ENCODE peak calls at places on chromosomes 7 and 10, in six cellular contexts. One of them, this sample, is unnamed.

GRCh38 chr10:66799474-66799873 is 126.4 kb upstream of the LRRTM3 start:
- DNase-seq in Jurkat, Clone E6-1: no peak
- DNase-seq in EH: no peak
- DNase-seq in CD8-positive, alpha-beta memory T cell: no peak
- DNase-seq in GM23338: no peak
- DNase-seq in T follicular helper cell: no peak
- DNase-seq in this sample: no peak

GRCh38 chr7:131897790-131898165 is 341.4 kb upstream of the PODXL start:
- DNase-seq in Jurkat, Clone E6-1: no peak
- DNase-seq in CD8-positive, alpha-beta memory T cell: no peak
- DNase-seq in GM23338: no peak
- DNase-seq in EH: no peak
- DNase-seq in T follicular helper cell: no peak
- DNase-seq in this sample: no peak

GRCh38 chr7:82578430-82578829 is 134.9 kb upstream of the CACNA2D1 start:
- DNase-seq in GM23338: no peak
- DNase-seq in EH: peak
- DNase-seq in Jurkat, Clone E6-1: no peak
- DNase-seq in T follicular helper cell: no peak
- DNase-seq in CD8-positive, alpha-beta memory T cell: no peak
- DNase-seq in this sample: no peak

GRCh38 chr10:122126763-122127659 is 138.0 kb downstream of the TACC2 start:
- DNase-seq in CD8-positive, alpha-beta memory T cell: no peak
- DNase-seq in T follicular helper cell: no peak
- DNase-seq in GM23338: peak
- DNase-seq in EH: peak
- DNase-seq in Jurkat, Clone E6-1: no peak
- DNase-seq in this sample: peak

GRCh38 chr10:124576526-124577420 is 115.2 kb downstream of the LHPP start:
- DNase-seq in Jurkat, Clone E6-1: no peak
- DNase-seq in GM23338: no peak
- DNase-seq in CD8-positive, alpha-beta memory T cell: no peak
- DNase-seq in T follicular helper cell: no peak
- DNase-seq in EH: no peak
- DNase-seq in this sample: no peak

GRCh38 chr7:41007351-41007751 is 695.5 kb downstream of the INHBA start:
- DNase-seq in Jurkat, Clone E6-1: no peak
- DNase-seq in T follicular helper cell: no peak
- DNase-seq in EH: peak
- DNase-seq in CD8-positive, alpha-beta memory T cell: no peak
- DNase-seq in GM23338: no peak
- DNase-seq in this sample: no peak

GRCh38 chr10:123202526-123202925 is 48.3 kb downstream of the BUB3 start:
- DNase-seq in GM23338: no peak
- DNase-seq in EH: no peak
- DNase-seq in CD8-positive, alpha-beta memory T cell: no peak
- DNase-seq in T follicular helper cell: no peak
- DNase-seq in Jurkat, Clone E6-1: no peak
- DNase-seq in this sample: no peak

GRCh38 chr10:122333037-122333436 is 41.5 kb upstream of the PLEKHA1 start:
- DNase-seq in CD8-positive, alpha-beta memory T cell: no peak
- DNase-seq in T follicular helper cell: no peak
- DNase-seq in Jurkat, Clone E6-1: no peak
- DNase-seq in EH: peak
- DNase-seq in GM23338: no peak
- DNase-seq in this sample: no peak

GRCh38 chr10:132742167-132742836 is 43.6 kb downstream of the NKX6-2 start:
- DNase-seq in Jurkat, Clone E6-1: no peak
- DNase-seq in EH: no peak
- DNase-seq in T follicular helper cell: no peak
- DNase-seq in GM23338: peak
- DNase-seq in CD8-positive, alpha-beta memory T cell: no peak
- DNase-seq in this sample: peak

This sample was measured in neural progenitor cell.